ENCODE peak calls at places on chromosomes 4 and X, in six cellular contexts. O, S, W, T, G and F are unnamed samples.

GRCh38 chr4:159298502-159298901 is 195.6 kb downstream of the RAPGEF2 start:
- DNase-seq in T (no peak), W (no peak), S (peak), O (peak), G (no peak), F (no peak)

GRCh38 chr4:183554346-183554686 is 49.5 kb downstream of the ING2 start:
- DNase-seq in S (no peak), T (no peak), O (no peak), W (no peak), G (no peak), F (no peak)

GRCh38 chr4:1092983-1093361 is 20.4 kb downstream of the RNF212 start:
- DNase-seq in W (no peak), T (no peak), G (no peak), S (no peak), O (no peak), F (no peak)

GRCh38 chrX:65994519-65995501 is 45.1 kb downstream of the VSIG4 start:
- DNase-seq in W (no peak), T (no peak), G (no peak), O (no peak), S (no peak), F (no peak)

GRCh38 chrX:150581093-150581775 is 12.8 kb downstream of the MTM1 start:
- DNase-seq in W (no peak), G (no peak), T (no peak), S (peak), O (peak), F (no peak)

GRCh38 chrX:154411981-154412340 is 622 bp downstream of the TAFAZZIN start:
- DNase-seq in T (no peak), O (no peak), G (no peak), W (peak), S (peak), F (peak)

GRCh38 chr4:40140206-40140605 is 56.6 kb upstream of the RHOH start:
- DNase-seq in W (no peak), S (peak), O (no peak), G (no peak), T (no peak), F (no peak)

GRCh38 chr4:118849867-118850812 is 14.2 kb upstream of the SEC24D start:
- DNase-seq in T (no peak), S (peak), O (no peak), W (no peak), G (peak), F (no peak)

GRCh38 chrX:154660506-154660905 is 7.1 kb upstream of the CTAG2 start:
- DNase-seq in S (no peak), O (no peak), W (no peak), T (no peak), G (no peak), F (no peak)

GRCh38 chr4:40908297-40908696 is 158.5 kb downstream of the NSUN7 start:
- DNase-seq in T (no peak), W (no peak), G (no peak), O (no peak), S (no peak), F (no peak)

GRCh38 chr4:57710053-57710452 is 599.9 kb upstream of the IGFBP7 start:
- DNase-seq in G (no peak), O (no peak), W (no peak), S (no peak), T (no peak), F (no peak)

GRCh38 chrX:149829751-149830191 is 48.0 kb downstream of the MAGEA9 start:
- DNase-seq in T (no peak), O (no peak), S (peak), W (no peak), G (no peak), F (no peak)

GRCh38 chrX:71056857-71057256 is 11.3 kb downstream of the SNX12 start:
- DNase-seq in T (no peak), S (no peak), O (no peak), W (no peak), G (no peak), F (no peak)

GRCh38 chr4:139782926-139783542 is 117.4 kb downstream of the MGST2 start:
- DNase-seq in G (no peak), T (no peak), S (no peak), W (no peak), O (no peak), F (no peak)

GRCh38 chr4:1752284-1753041 is 31.1 kb downstream of the TACC3 start:
- DNase-seq in O (no peak), G (no peak), W (peak), S (no peak), T (no peak), F (no peak)

GRCh38 chr4:166274136-166274761 is 401.2 kb downstream of the TLL1 start:
- DNase-seq in W (no peak), S (no peak), G (no peak), T (no peak), O (no peak), F (no peak)

GRCh38 chr4:126405369-126405982 is 1090.7 kb downstream of the FAT4 start:
- DNase-seq in G (peak), W (no peak), T (no peak), O (no peak), S (peak), F (no peak)

GRCh38 chr4:24595662-24596061 is 11.3 kb upstream of the DHX15 start:
- DNase-seq in W (no peak), G (no peak), T (no peak), S (no peak), O (no peak), F (no peak)

GRCh38 chr4:40749717-40750460 is at the start of gene NSUN7:
- DNase-seq in T (no peak), G (peak), S (peak), W (peak), O (no peak), F (peak)

GRCh38 chrX:103879339-103879738 is 47.3 kb upstream of the RAB9B start:
- DNase-seq in O (no peak), S (peak), G (no peak), W (no peak), T (no peak), F (no peak)

GRCh38 chrX:94751611-94752010 is 1077.6 kb downstream of the FAM133A start:
- DNase-seq in G (no peak), W (no peak), T (no peak), O (no peak), S (no peak), F (no peak)

GRCh38 chr4:82467442-82467841 is 37.1 kb downstream of the ENOPH1 start:
- DNase-seq in W (no peak), O (no peak), G (no peak), T (no peak), S (no peak), F (no peak)

GRCh38 chrX:118521435-118521834 is 25.8 kb downstream of the DOCK11 start:
- DNase-seq in T (no peak), G (no peak), S (peak), W (no peak), O (no peak), F (no peak)

GRCh38 chr4:148649669-148650331 is 207.6 kb upstream of the NR3C2 start:
- DNase-seq in O (no peak), S (no peak), T (no peak), G (no peak), W (no peak), F (no peak)

GRCh38 chrX:149540133-149540620 is 635 bp upstream of the EOLA1 start:
- DNase-seq in G (peak), T (peak), S (peak), O (peak), W (peak), F (peak)

GRCh38 chr4:133555671-133556070 is 406.6 kb downstream of the PCDH10 start:
- DNase-seq in T (no peak), G (no peak), O (no peak), W (no peak), S (peak), F (no peak)

GRCh38 chr4:40453912-40454311 is 118.8 kb downstream of the CHRNA9 start:
- DNase-seq in W (no peak), G (no peak), O (no peak), T (no peak), S (no peak), F (no peak)

GRCh38 chr4:3035674-3036073 is 38.7 kb downstream of the HTT-AS start:
- DNase-seq in G (no peak), S (no peak), W (no peak), O (no peak), T (no peak), F (no peak)

GRCh38 chr4:1448589-1449420 is 42.6 kb upstream of the NKX1-1 start:
- DNase-seq in O (no peak), T (no peak), S (no peak), G (no peak), W (no peak), F (no peak)

GRCh38 chr4:184370711-184371389 is 103.5 kb downstream of the IRF2 start:
- DNase-seq in G (no peak), W (no peak), S (no peak), O (no peak), T (no peak), F (no peak)

GRCh38 chr4:153790962-153791551 is 2.2 kb upstream of the SFRP2 start:
- DNase-seq in T (no peak), W (peak), G (no peak), S (peak), O (no peak), F (peak)

GRCh38 chr4:170884965-170885583 is 795.3 kb upstream of the AADAT start:
- DNase-seq in W (no peak), S (no peak), O (no peak), T (no peak), G (no peak), F (no peak)

GRCh38 chrX:66728818-66729271 is 90.0 kb upstream of the EDA2R start:
- DNase-seq in O (no peak), T (peak), G (peak), S (peak), W (peak), F (peak)

GRCh38 chrX:123310112-123310511 is 126.0 kb downstream of the GRIA3 start:
- DNase-seq in W (no peak), S (no peak), G (no peak), O (no peak), T (no peak), F (no peak)

GRCh38 chr4:138857399-138857798 is 158.2 kb upstream of the NOCT start:
- DNase-seq in S (no peak), O (no peak), G (no peak), T (no peak), W (no peak), F (no peak)

GRCh38 chrX:68072016-68072415 is 361.3 kb downstream of the OPHN1 start:
- DNase-seq in W (no peak), G (no peak), S (no peak), T (no peak), O (no peak), F (no peak)

GRCh38 chr4:2465032-2465431 is 3.9 kb upstream of the RNF4 start:
- DNase-seq in S (no peak), G (no peak), O (no peak), T (no peak), W (no peak), F (peak)

GRCh38 chr4:40865696-40866095 is 115.9 kb downstream of the NSUN7 start:
- DNase-seq in O (no peak), W (no peak), G (no peak), S (peak), T (no peak), F (no peak)

GRCh38 chrX:131626681-131627296 is 82.9 kb downstream of the OR13H1 start:
- DNase-seq in G (no peak), S (peak), O (no peak), T (no peak), W (no peak), F (no peak)

GRCh38 chr4:56215901-56216300 is 171.4 kb downstream of the AASDH start:
- DNase-seq in T (no peak), W (peak), S (peak), G (no peak), O (no peak), F (no peak)

GRCh38 chr4:56219447-56219846 is 167.8 kb downstream of the AASDH start:
- DNase-seq in S (no peak), O (no peak), G (no peak), W (no peak), T (no peak), F (no peak)

GRCh38 chr4:56215138-56215793 is 172.0 kb downstream of the AASDH start:
- DNase-seq in W (no peak), S (no peak), T (no peak), O (no peak), G (no peak), F (no peak)

GRCh38 chr4:56218230-56218895 is 168.9 kb downstream of the AASDH start:
- DNase-seq in G (no peak), T (no peak), W (no peak), O (no peak), S (no peak), F (no peak)

DNA sequence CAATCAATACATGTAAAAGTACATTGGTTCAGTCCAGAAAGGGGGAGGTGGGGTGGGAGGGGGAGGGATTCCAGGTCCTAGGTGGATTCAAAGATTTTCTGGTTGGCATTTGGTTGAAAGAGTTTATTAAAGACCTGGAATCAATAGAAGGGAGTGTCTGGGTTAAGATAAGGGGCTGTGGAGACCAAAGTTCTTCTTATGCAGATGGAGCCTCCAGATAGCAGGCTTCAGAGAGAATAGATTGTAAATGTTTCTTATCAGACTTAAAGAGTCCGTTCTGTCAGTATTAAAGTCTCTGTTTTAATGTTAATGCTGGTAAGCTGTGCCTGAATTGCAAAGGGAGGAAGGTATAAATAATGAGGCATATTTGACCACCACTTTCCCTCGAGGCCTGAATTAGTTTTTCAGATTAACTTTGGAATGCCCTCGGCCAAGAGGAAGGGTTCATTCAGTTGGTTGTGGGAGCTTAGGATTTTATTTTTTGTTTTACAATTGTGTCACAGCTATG is 169.9 kb downstream of the AASDH start:
- DNase-seq in O (no peak), G (no peak), W (no peak), S (no peak), T (no peak), F (no peak)
- H3K4me3 ChIP-seq in O (no peak), G (no peak), W (no peak), S (no peak), T (no peak), F (no peak)

DNA sequence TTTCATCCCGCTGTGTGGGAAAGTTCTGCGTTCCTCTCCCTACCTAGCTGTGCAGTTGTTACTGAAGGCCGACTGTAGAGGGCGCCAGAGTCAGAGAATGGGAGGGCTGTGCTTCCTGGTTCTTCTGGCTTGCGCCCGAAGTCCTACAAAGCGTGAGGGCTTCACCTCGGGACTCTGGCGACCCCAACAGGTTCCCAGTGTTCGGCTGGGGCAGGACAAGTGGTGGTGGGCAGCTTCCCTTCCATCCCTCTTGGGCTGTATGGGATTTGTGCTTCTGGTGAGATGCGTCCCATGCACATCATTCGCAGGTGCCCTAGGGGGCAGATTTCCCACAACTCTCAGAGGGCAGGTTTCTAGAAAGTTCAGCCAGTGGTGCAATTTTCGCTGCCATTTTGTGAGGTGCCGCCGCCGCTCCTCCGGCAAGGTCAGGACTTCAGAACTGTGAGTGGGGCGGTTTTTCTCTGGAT is 27.3 kb downstream of the CT45A3 start:
- DNase-seq in W (peak), T (no peak), S (no peak), G (no peak), O (no peak), F (no peak)
- H3K4me3 ChIP-seq in W (no peak), T (no peak), S (no peak), G (no peak), O (no peak), F (no peak)

GRCh38 chrX:9205599-9206223 is 171.8 kb upstream of the FAM9B start:
- DNase-seq in G (no peak), T (no peak), O (no peak), W (no peak), S (no peak), F (no peak)

GRCh38 chrX:9207142-9207541 is 173.2 kb upstream of the FAM9B start:
- DNase-seq in W (peak), G (no peak), T (no peak), O (no peak), S (no peak), F (peak)

DNA sequence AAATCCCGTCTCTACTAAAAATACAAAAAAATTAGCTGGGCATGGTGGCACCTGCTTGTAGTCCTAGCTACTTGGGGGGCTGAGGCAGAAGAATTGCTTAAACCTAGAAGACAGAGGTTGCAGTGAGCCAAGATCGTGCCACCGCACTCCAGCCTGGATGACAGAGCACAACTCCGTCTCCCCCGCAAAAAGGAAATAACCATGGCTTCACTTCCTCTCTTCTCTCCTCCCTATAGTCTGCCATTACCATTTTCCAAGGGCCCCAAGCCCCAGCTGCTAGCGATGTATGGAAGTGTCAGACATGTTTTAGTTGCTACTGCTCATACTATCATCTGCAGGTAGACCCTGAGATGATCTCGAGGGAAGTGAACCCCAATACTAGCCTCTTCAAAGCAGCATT is 177.3 kb upstream of the FAM9B start:
- DNase-seq in S (no peak), O (no peak), T (no peak), G (no peak), W (no peak), F (no peak)
- H3K4me3 ChIP-seq in S (no peak), O (no peak), T (no peak), G (no peak), W (no peak), F (no peak)

DNA sequence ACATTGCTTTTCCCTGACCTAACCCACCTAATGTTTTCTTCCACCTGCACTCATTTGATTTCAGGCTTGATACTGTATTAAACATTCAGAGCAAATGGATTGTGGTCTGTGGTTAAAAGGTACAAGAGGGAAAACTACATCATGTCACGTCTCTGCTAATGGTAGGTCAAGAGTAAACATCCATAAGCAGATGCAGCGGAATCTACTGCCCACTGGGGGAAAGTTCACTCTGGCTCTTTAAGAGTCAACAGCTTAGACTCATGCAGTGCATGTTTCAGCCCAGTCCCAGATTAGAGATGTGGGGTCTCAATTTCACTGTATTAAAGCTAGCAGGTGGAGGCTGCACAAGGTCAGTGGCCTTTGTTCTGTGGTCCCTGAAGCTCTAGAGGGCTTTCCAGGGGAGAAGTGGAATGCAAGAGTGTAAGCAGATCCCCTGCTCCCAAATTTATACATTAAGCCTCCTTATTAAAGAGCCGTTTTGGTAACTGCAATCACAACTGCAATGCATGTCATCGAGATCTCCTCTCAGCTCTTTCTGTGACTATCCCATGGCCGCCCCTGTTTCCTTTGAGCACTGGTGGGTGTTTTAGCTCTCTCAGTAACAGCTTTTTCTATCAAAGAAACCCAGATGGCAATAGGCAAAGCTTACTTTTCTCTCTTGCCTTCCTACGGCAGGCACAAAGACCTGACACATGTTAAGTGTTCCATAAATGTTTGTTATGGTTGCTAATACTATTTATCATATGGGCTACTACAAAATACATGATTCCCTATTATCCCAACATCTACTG is 53.5 kb downstream of the LDB2 start:
- DNase-seq in G (no peak), O (no peak), W (no peak), T (no peak), S (peak), F (no peak)
- H3K4me3 ChIP-seq in G (no peak), O (no peak), W (no peak), T (no peak), S (no peak), F (no peak)

DNA sequence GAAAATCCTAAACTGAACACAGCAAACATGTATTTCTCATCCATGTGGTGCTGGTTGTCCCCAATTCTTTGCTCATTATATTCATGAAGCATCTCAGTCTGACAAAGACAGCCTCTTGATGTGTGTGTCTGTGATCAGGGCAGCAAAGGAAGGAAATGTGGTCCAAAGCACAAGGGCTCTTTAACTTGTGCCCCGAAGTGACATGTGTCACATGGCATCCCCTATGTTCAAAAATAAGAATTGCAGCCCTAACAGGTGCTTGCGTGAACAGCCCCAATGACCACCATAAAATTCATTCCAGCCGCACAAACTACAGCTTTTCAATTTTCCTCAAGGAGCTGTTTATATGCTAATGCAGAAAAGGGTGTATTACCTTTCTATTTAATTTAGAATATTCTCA is 231.8 kb upstream of the CTSO start:
- DNase-seq in G (no peak), S (no peak), W (no peak), O (no peak), T (no peak), F (no peak)
- H3K4me3 ChIP-seq in G (no peak), S (no peak), W (no peak), O (no peak), T (no peak), F (no peak)